ENCODE peak calls at places on chromosome 15, in four cellular contexts. D is suprapubic skin, N is tibial artery, A is epithelial cell of esophagus. L is an unnamed sample.
A peak's percentile ranks its signal among the peaks of the same experiment; 100 is the strongest.

GRCh38 chr15:70100495-70101331 is 3.0 kb upstream of the TLE3 start:
- DNase-seq in D (peak; percentile 87), N (peak; percentile 81), A (peak; percentile 56), L (peak; percentile 88)

GRCh38 chr15:22811640-22812039 is 25.2 kb downstream of the NIPA1 start:
- DNase-seq in D (peak; percentile 40), N (no peak), A (peak; percentile 8), L (no peak)

GRCh38 chr15:45442497-45443135 is 64.3 kb upstream of the GATM start:
- DNase-seq in D (no peak), N (no peak), A (peak; percentile 68), L (no peak)

GRCh38 chr15:101391431-101391830 is 96.4 kb upstream of the SNRPA1 start:
- DNase-seq in D (peak; percentile 44), N (peak; percentile 51), A (no peak), L (no peak)

GRCh38 chr15:49082960-49083359 is 36.7 kb upstream of the SECISBP2L start:
- DNase-seq in D (no peak), N (no peak), A (no peak), L (no peak)

GRCh38 chr15:84725001-84725491 is 9.1 kb upstream of the SEC11A start:
- DNase-seq in D (no peak), N (no peak), A (peak; percentile 21), L (no peak)

GRCh38 chr15:20345401-20345958 is 196.1 kb downstream of the GOLGA6L6 start:
- DNase-seq in D (no peak), N (peak; percentile 51), A (no peak), L (peak; percentile 98)

GRCh38 chr15:79172032-79172481 is 81.5 kb upstream of the RASGRF1 start:
- DNase-seq in D (peak; percentile 44), N (no peak), A (no peak), L (no peak)

GRCh38 chr15:71808311-71809020 is 1.9 kb upstream of the NR2E3 start:
- DNase-seq in D (no peak), N (no peak), A (no peak), L (no peak)

GRCh38 chr15:63600646-63601025 is 3.4 kb downstream of the FBXL22 start:
- DNase-seq in D (peak; percentile 88), N (peak; percentile 92), A (peak; percentile 94), L (no peak)

GRCh38 chr15:39704684-39705083 is 78.0 kb downstream of the FSIP1 start:
- DNase-seq in D (no peak), N (no peak), A (peak; percentile 78), L (no peak)

GRCh38 chr15:70328137-70329115 is 230.7 kb upstream of the TLE3 start:
- DNase-seq in D (no peak), N (peak; percentile 84), A (no peak), L (no peak)

DNA sequence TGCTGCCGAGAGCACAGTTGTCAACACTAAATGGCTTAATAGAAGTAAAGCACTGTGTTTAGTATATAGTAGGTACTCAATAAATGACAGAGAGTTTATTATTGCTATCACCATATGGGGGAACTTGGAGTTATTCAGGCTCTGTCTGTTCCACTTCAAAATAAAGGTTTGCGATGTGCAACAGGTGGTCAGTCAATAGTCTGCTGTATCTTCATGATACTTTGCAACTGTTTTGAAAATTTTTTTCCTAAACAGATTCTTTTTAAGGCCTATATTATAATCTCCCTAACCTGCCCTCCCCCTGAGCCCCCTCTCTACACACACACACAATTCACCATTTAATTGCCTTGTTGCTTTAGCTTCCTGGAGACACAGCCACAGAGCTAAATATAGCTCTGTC is 164.7 kb upstream of the NR2F2 start:
- DNase-seq in D (no peak), N (no peak), A (no peak), L (no peak)
- TF ChIP-seq CTCF in D (no peak), N (no peak), A (no peak), L (no peak)

DNA sequence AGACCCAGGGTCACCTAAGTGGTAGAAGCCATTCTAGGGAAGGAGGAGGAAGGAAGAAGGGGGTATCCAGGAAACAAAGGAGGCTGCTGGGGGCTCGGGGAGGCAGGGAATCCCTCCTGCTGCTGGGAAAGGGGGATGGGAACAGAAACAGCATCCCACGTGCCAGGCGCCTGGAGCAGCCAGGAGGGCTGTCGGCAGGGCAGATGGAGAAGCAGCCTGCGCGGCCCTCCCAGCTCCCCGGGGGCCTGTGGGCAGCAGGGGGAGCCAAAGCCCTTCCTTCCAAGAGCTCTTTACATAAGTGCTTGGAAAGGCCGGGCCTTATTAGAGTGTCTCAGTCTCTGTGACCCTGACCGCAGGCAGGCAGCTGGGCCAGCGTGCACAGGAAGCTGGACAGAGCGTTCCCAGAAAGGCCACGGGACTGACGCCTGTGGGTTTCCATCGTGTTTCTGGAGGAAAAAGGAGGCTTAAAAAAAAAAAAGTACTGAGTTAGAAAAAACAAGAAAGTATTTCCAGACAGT is 24.8 kb downstream of the LOXL1 start:
- DNase-seq in D (peak; percentile 91), N (peak; percentile 99), A (peak; percentile 74), L (peak; percentile 96)
- TF ChIP-seq CTCF in D (peak; percentile 75), N (peak; percentile 75), A (peak; percentile 52), L (peak; percentile 88)

GRCh38 chr15:28191832-28192231 is 92.7 kb upstream of the OCA2 start:
- DNase-seq in D (no peak), N (no peak), A (no peak), L (no peak)
- TF ChIP-seq CTCF in D (no peak), N (peak; percentile 34), A (no peak), L (peak; percentile 77)

GRCh38 chr15:89323825-89324224 is 10.8 kb downstream of the POLG start:
- DNase-seq in D (no peak), N (peak; percentile 54), A (no peak), L (no peak)

GRCh38 chr15:89322822-89323221 is 11.8 kb downstream of the POLG start:
- DNase-seq in D (no peak), N (peak; percentile 27), A (no peak), L (peak; percentile 35)

GRCh38 chr15:89320200-89320599 is 14.4 kb downstream of the POLG start:
- DNase-seq in D (no peak), N (no peak), A (no peak), L (no peak)

GRCh38 chr15:89325039-89325803 is 9.4 kb downstream of the POLG start:
- DNase-seq in D (no peak), N (peak; percentile 45), A (no peak), L (no peak)

GRCh38 chr15:89321521-89322410 is 12.9 kb downstream of the POLG start:
- DNase-seq in D (no peak), N (peak; percentile 60), A (no peak), L (peak; percentile 58)
- TF ChIP-seq CTCF in D (no peak), N (no peak), A (no peak), L (peak; percentile 27)

GRCh38 chr15:57624730-57625129 is 33.0 kb downstream of the MYZAP start:
- DNase-seq in D (no peak), N (no peak), A (no peak), L (no peak)

GRCh38 chr15:57618325-57618724 is 26.6 kb downstream of the MYZAP start:
- DNase-seq in D (no peak), N (no peak), A (no peak), L (no peak)

GRCh38 chr15:57619746-57620145 is 28.0 kb downstream of the MYZAP start:
- DNase-seq in D (no peak), N (no peak), A (no peak), L (no peak)
- TF ChIP-seq CTCF in D (no peak), N (no peak), A (no peak), L (no peak)

GRCh38 chr15:43775411-43775965 is 1.3 kb downstream of the ELL3 start:
- DNase-seq in D (no peak), N (no peak), A (peak; percentile 87), L (no peak)
- TF ChIP-seq CTCF in D (peak; percentile 46), N (no peak), A (peak; percentile 81), L (peak; percentile 68)

GRCh38 chr15:59762558-59762957 is 73.4 kb upstream of the BNIP2 start:
- DNase-seq in D (no peak), N (no peak), A (peak; percentile 77), L (no peak)

GRCh38 chr15:59764775-59765174 is 75.7 kb upstream of the BNIP2 start:
- DNase-seq in D (no peak), N (no peak), A (peak; percentile 9), L (no peak)
- TF ChIP-seq CTCF in D (no peak), N (no peak), A (peak; percentile 9), L (no peak)